ENCODE peak calls at places on chromosomes 4 and X, in ten cellular contexts. K is endothelial cell; H is activated CD8-positive, alpha-beta memory T cell treated with anti-CD3 and anti-CD28 coated beads for 24 hours; A is RKO; P is naive B cell; Z is stimulated activated CD8-positive, alpha-beta memory T cell treated with anti-CD3 and anti-CD28 coated beads, Interleukin-4, amount 100 ng/mL, for 4 hours; Q is AML-193; G is lung; R is T-helper 2 cell; J is lower lobe of right lung. Y is an unnamed sample.

GRCh38 chr4:46933686-46934085 is 24.6 kb upstream of the COX7B2 start:
- DNase-seq in K (no peak), H (no peak), A (no peak), P (no peak), Z (no peak), Q (no peak), G (no peak), R (no peak), J (no peak), Y (no peak)

GRCh38 chr4:8275511-8275910 is 6.0 kb downstream of the HTRA3 start:
- DNase-seq in K (no peak), H (no peak), A (no peak), P (no peak), Z (no peak), Q (no peak), G (no peak), R (no peak), J (no peak), Y (no peak)

GRCh38 chrX:135315864-135316263 is 6.6 kb downstream of the ETDC start:
- DNase-seq in K (no peak), H (no peak), A (no peak), P (no peak), Z (no peak), Q (no peak), G (no peak), R (no peak), J (no peak), Y (no peak)

GRCh38 chr4:109119852-109120251 is 182.6 kb downstream of the COL25A1 start:
- DNase-seq in K (no peak), H (no peak), A (no peak), P (no peak), Z (no peak), Q (no peak), G (no peak), R (no peak), J (no peak), Y (no peak)

GRCh38 chr4:30208731-30209435 is 511.3 kb upstream of the PCDH7 start:
- DNase-seq in K (no peak), H (no peak), A (peak; percentile 36), P (no peak), Z (no peak), Q (no peak), G (no peak), R (no peak), J (no peak), Y (no peak)

GRCh38 chrX:7552758-7553157 is 290.2 kb upstream of the VCX start:
- DNase-seq in K (no peak), H (no peak), A (no peak), P (no peak), Z (no peak), Q (no peak), G (no peak), R (no peak), J (no peak), Y (no peak)

GRCh38 chr4:70954032-70954431 is 39.4 kb upstream of the DCK start:
- DNase-seq in K (no peak), H (no peak), A (no peak), P (no peak), Z (no peak), Q (peak; percentile 2), G (no peak), R (no peak), J (no peak), Y (no peak)

GRCh38 chr4:15717126-15717525 is 14.3 kb downstream of the BST1 start:
- DNase-seq in K (no peak), H (no peak), A (no peak), P (no peak), Z (no peak), Q (no peak), G (no peak), R (no peak), J (no peak), Y (no peak)

GRCh38 chrX:44891642-44892041 is 18.7 kb downstream of the KDM6A start:
- DNase-seq in K (no peak), H (no peak), A (no peak), P (no peak), Z (no peak), Q (no peak), G (no peak), R (no peak), J (no peak), Y (no peak)

GRCh38 chr4:55636622-55636999 is 513 bp upstream of the NMU start:
- DNase-seq in K (no peak), H (no peak), A (no peak), P (no peak), Z (no peak), Q (no peak), G (no peak), R (no peak), J (no peak), Y (no peak)

Y was measured in Right ventricle myocardium superior.